ENCODE peak calls at places on chromosomes 7 and 10, in five cellular contexts. D is transverse colon, O is spleen, K is suprapubic skin, Z is prostate gland. P is an unnamed sample.

GRCh38 chr7:99679032-99679399 is 780 bp downstream of the CYP3A5 start:
- DNase-seq in D (peak; percentile 65), K (no peak), Z (peak; percentile 20), O (no peak), P (no peak)

GRCh38 chr10:33612551-33612950 is 278.1 kb upstream of the NRP1 start:
- DNase-seq in D (no peak), O (no peak), K (no peak), Z (no peak), P (no peak)

GRCh38 chr7:134782121-134782623 is 2.7 kb downstream of the CALD1 start:
- DNase-seq in O (no peak), D (no peak), K (no peak), Z (no peak), P (no peak)

GRCh38 chr10:34010891-34011290 is 676.4 kb upstream of the NRP1 start:
- DNase-seq in D (no peak), Z (no peak), O (no peak), K (no peak), P (no peak)

GRCh38 chr10:94183666-94184264 is 179.0 kb downstream of the NOC3L start:
- DNase-seq in Z (no peak), K (no peak), D (no peak), O (no peak), P (no peak)

GRCh38 chr10:47063858-47064257 is 152.6 kb downstream of the PTPN20 start:
- DNase-seq in Z (no peak), D (no peak), O (no peak), K (no peak), P (no peak)

GRCh38 chr10:93859049-93859655 is 34.6 kb upstream of the SLC35G1 start:
- DNase-seq in Z (no peak), D (no peak), O (no peak), K (no peak), P (no peak)

GRCh38 chr10:87976101-87976743 is 112.8 kb downstream of the PTEN start:
- DNase-seq in K (no peak), O (no peak), D (no peak), Z (no peak), P (no peak)

GRCh38 chr10:33189373-33189772 is 145.1 kb downstream of the NRP1 start:
- DNase-seq in K (no peak), Z (no peak), D (no peak), O (no peak), P (no peak)

GRCh38 chr7:137940656-137941518 is 61.0 kb downstream of the CREB3L2 start:
- DNase-seq in O (no peak), K (no peak), D (peak; percentile 25), Z (no peak), P (no peak)

GRCh38 chr10:79329529-79329928 is 17.7 kb upstream of the PPIF start:
- DNase-seq in K (no peak), D (no peak), Z (no peak), O (no peak), P (no peak)

GRCh38 chr10:33136271-33136670 is 178.2 kb upstream of the ITGB1 start:
- DNase-seq in O (no peak), D (no peak), Z (no peak), K (peak; percentile 45), P (no peak)

GRCh38 chr7:150368884-150369739 is 490 bp downstream of the REPIN1 start:
- DNase-seq in K (no peak), D (peak; percentile 67), Z (peak; percentile 45), O (peak; percentile 93), P (peak; percentile 67)

GRCh38 chr10:74394416-74394969 is 243.5 kb downstream of the ADK start:
- DNase-seq in O (no peak), D (no peak), Z (no peak), K (no peak), P (no peak)

GRCh38 chr10:117684673-117685211 is 142.2 kb downstream of the EMX2 start:
- DNase-seq in Z (no peak), O (no peak), D (peak; percentile 35), K (no peak), P (no peak)

GRCh38 chr7:17502209-17502810 is 203.9 kb downstream of the AHR start:
- DNase-seq in K (no peak), D (no peak), O (no peak), Z (no peak), P (no peak)

GRCh38 chr10:124254519-124254918 is 161.1 kb upstream of the CHST15 start:
- DNase-seq in Z (no peak), O (peak; percentile 45), D (no peak), K (no peak), P (no peak)

GRCh38 chr7:726084-726853 is at the start of gene DNAAF5:
- DNase-seq in Z (peak; percentile 82), O (peak; percentile 96), K (peak; percentile 89), D (peak; percentile 89), P (peak; percentile 53)
- TF ChIP-seq POLR2A in Z (peak; percentile 14), O (no peak), K (no peak), D (no peak), P (no peak)

DNA sequence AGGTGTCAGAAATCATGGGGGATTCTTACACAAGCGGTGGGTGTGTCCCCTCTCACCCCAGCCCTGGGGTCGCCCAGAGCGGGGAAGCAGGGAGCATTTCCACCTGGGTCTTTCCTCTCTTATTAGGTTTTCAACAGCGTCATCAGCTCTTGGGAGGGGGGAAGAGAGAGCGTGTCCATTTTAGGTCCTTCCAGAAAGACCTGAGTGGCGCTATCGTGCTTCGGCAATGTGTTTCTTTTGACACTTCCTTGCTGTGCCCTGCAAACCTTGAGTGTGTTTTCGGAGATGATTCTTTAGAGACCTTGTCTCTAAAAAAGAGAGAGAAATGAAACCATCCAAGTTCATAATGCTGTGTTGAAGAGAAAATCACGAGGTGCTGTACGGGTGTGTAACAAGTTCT is 86.9 kb upstream of the PITRM1 start:
- DNase-seq in Z (no peak), O (no peak), K (no peak), D (no peak), P (no peak)
- TF ChIP-seq CTCF in Z (no peak), O (no peak), K (no peak), D (no peak), P (no peak)

GRCh38 chr7:47578581-47579270 is 3.2 kb downstream of the TNS3 start:
- DNase-seq in O (no peak), D (no peak), Z (peak; percentile 65), K (no peak), P (no peak)
- TF ChIP-seq POLR2AphosphoS5 in O (peak; percentile 75), D (no peak), Z (peak; percentile 76), K (peak; percentile 12), P (no peak)

GRCh38 chr10:121926157-121926556 is 1.7 kb downstream of the ATE1 start:
- DNase-seq in O (no peak), K (no peak), Z (no peak), D (no peak), P (no peak)

GRCh38 chr10:121927841-121928527 is at the start of gene ATE1:
- DNase-seq in O (peak; percentile 97), K (peak; percentile 93), D (peak; percentile 93), Z (peak; percentile 89), P (peak; percentile 83)

GRCh38 chr10:121928528-121928884 is 675 bp upstream of the ATE1 start:
- DNase-seq in Z (peak; percentile 51), K (no peak), O (no peak), D (no peak), P (no peak)

GRCh38 chr10:121926669-121927360 is 1.0 kb downstream of the ATE1 start:
- DNase-seq in K (no peak), Z (no peak), O (no peak), D (no peak), P (no peak)

GRCh38 chr10:121927361-121927840 is 430 bp downstream of the ATE1 start:
- DNase-seq in D (peak; percentile 73), K (peak; percentile 83), Z (peak; percentile 46), O (no peak), P (peak; percentile 28)
- TF ChIP-seq POLR2A in D (peak; percentile 64), K (no peak), Z (peak; percentile 45), O (no peak), P (no peak)

GRCh38 chr10:12975266-12975665 is 26.2 kb downstream of the CCDC3 start:
- DNase-seq in D (no peak), O (no peak), Z (no peak), K (peak; percentile 35), P (no peak)

GRCh38 chr10:12973149-12973718 is 28.3 kb downstream of the CCDC3 start:
- DNase-seq in Z (no peak), D (no peak), O (no peak), K (peak; percentile 23), P (no peak)

GRCh38 chr10:12974845-12975199 is 26.7 kb downstream of the CCDC3 start:
- DNase-seq in K (no peak), D (no peak), O (no peak), Z (no peak), P (no peak)

GRCh38 chr10:12975906-12976305 is 25.6 kb downstream of the CCDC3 start:
- DNase-seq in O (no peak), K (peak; percentile 72), D (no peak), Z (no peak), P (no peak)

DNA sequence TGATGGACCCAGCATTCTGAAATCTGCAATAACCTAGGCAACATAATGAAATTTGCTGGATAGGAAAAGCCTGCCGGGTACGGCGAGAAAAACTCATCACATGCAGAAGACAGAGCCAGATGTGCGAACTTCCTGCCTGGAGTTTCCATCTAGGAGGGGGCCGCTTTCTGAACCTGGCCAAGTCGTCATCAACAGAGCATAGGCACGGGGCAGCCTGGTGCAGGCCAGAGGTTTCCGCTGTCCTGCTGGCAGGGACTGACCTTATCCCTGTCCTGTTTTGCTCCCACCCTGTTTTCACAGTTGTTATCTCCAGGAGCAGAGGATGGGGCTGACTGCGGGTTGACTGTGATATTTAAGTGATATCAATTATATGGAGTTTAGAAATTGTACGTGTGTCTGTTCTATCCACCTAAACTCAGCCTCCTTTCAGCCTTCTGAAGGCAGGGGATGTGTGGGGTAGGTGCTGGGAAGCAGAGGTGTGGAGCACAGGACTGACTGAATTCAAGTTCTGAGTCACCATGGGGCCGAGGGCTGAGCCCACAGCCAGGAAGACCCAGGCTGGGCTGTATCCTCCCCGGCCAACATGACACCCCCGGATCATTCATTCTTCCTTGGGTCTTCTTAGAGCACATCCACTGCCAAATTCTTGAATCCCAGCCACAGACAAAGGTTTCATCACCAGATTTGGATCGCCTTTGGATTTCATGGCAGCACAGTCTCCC is 27.2 kb downstream of the CCDC3 start:
- DNase-seq in O (no peak), D (no peak), K (peak; percentile 68), Z (no peak), P (no peak)
- TF ChIP-seq CTCF in O (no peak), D (no peak), K (no peak), Z (no peak), P (no peak)

GRCh38 chr10:75617485-75618155 is 186.2 kb downstream of the LRMDA start:
- DNase-seq in Z (no peak), D (no peak), K (no peak), O (no peak), P (no peak)
- TF ChIP-seq POLR2AphosphoS5 in Z (no peak), D (no peak), K (no peak), O (no peak), P (no peak)